ENCODE peak calls at places on chromosomes 5 and 9, in nine cellular contexts. I is thyroid gland, C is tibial nerve, E is transverse colon, A is adrenal gland, V is IMR-90, Y is ovary, M is sigmoid colon, U is esophagus squamous epithelium. B is an unnamed sample.

GRCh38 chr5:90803891-90804290 is 245.3 kb downstream of the ADGRV1 start:
- DNase-seq in M (no peak), U (no peak), Y (no peak), A (no peak), C (no peak), V (no peak), E (no peak), I (no peak), B (no peak)

GRCh38 chr9:134626576-134627416 is 14.8 kb upstream of the COL5A1 start:
- DNase-seq in E (no peak), U (no peak), V (peak; percentile 59), M (peak; percentile 50), I (no peak), C (no peak), A (peak; percentile 7), Y (peak; percentile 5), B (no peak)

GRCh38 chr9:136839229-136840139 is 2.8 kb upstream of the AJM1 start:
- DNase-seq in Y (no peak), U (no peak), V (no peak), M (no peak), E (no peak), A (no peak), I (no peak), C (no peak), B (no peak)

GRCh38 chr9:121227867-121228266 is 26.2 kb upstream of the RAB14 start:
- DNase-seq in C (no peak), I (no peak), A (no peak), M (no peak), U (no peak), V (no peak), Y (no peak), E (no peak), B (no peak)

GRCh38 chr9:134693641-134694367 is 52.2 kb downstream of the COL5A1 start:
- DNase-seq in E (no peak), Y (no peak), C (no peak), I (no peak), A (no peak), V (no peak), M (peak; percentile 56), U (no peak), B (no peak)

GRCh38 chr9:79686381-79687130 is 114.8 kb downstream of the TLE4 start:
- DNase-seq in A (peak; percentile 27), C (no peak), M (no peak), V (peak; percentile 88), U (no peak), Y (no peak), E (no peak), I (no peak), B (no peak)

GRCh38 chr9:3954228-3954949 is 345.5 kb downstream of the GLIS3 start:
- DNase-seq in Y (no peak), A (no peak), E (no peak), C (no peak), U (no peak), I (no peak), V (no peak), M (no peak), B (no peak)

GRCh38 chr9:93813687-93814560 is 141.2 kb downstream of the BARX1 start:
- DNase-seq in V (no peak), I (no peak), M (no peak), C (no peak), A (no peak), U (no peak), Y (no peak), E (peak; percentile 15), B (no peak)

GRCh38 chr5:172897691-172898512 is 61.3 kb upstream of the RPL26L1 start:
- DNase-seq in A (no peak), V (peak; percentile 97), U (no peak), E (no peak), C (no peak), Y (no peak), I (peak; percentile 49), M (no peak), B (no peak)

GRCh38 chr9:23829580-23830458 is 3.8 kb upstream of the ELAVL2 start:
- DNase-seq in C (no peak), M (no peak), V (peak; percentile 2), I (peak; percentile 30), A (no peak), E (no peak), Y (no peak), U (no peak), B (no peak)

GRCh38 chr9:34994429-34995287 is 5.1 kb downstream of the DNAJB5 start:
- DNase-seq in A (peak; percentile 43), C (no peak), U (no peak), M (no peak), E (peak; percentile 43), V (peak; percentile 49), I (peak; percentile 35), Y (no peak), B (no peak)

GRCh38 chr5:140632366-140633080 is 452 bp downstream of the CD14 start:
- DNase-seq in M (peak; percentile 81), I (peak; percentile 59), V (peak; percentile 54), Y (peak; percentile 60), C (peak; percentile 25), E (peak; percentile 63), A (peak; percentile 59), U (no peak), B (peak; percentile 71)
- H3K27ac ChIP-seq in M (peak overlapping the region; percentile 66), I (peak overlapping the region; percentile 79), V (no peak overlapping the region), Y (peak overlapping the region; percentile 61), C (peak overlapping the region; percentile 82), E (peak overlapping the region; percentile 78), A (peak overlapping the region; percentile 92), U (peak overlapping the region; percentile 76), B (no peak overlapping the region)

DNA sequence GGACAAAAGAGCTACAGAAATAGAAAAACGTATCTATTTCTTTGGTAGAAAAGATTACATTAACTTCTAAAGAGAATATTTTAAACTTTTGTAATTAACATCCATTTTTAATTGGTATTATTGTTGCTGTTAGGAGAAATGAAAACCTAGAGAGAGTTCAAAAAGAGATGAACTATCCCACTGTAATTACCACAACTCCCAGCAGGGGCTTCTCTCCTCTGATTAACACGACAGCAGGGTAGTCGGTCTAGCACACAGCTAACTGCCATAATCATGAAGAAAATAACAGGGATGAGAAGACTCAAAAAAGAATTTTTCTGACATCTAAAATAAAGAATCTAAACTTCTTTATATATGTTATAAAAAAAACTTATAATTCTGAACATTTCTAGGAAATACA is 86.2 kb upstream of the CDH9 start:
- DNase-seq in I (no peak), U (no peak), E (no peak), C (no peak), Y (no peak), M (no peak), V (peak; percentile 1), A (no peak), B (no peak)
- TF ChIP-seq CTCF in I (no peak), U (no peak), E (no peak), C (no peak), Y (no peak), M (no peak), V (peak; percentile 40), A (peak; percentile 7), B (no peak)

GRCh38 chr5:6747103-6747502 is 33.9 kb downstream of the TENT4A start:
- DNase-seq in U (no peak), M (peak; percentile 35), V (no peak), E (peak; percentile 1), C (no peak), I (no peak), Y (no peak), A (no peak), B (no peak)
- TF ChIP-seq POLR2A in U (no peak), M (no peak), V (no peak), E (no peak), C (no peak), I (no peak), Y (no peak), A (no peak), B (no peak)

GRCh38 chr9:129641751-129642585 is at the start of gene ASB6:
- DNase-seq in C (peak; percentile 97), V (peak; percentile 96), Y (peak; percentile 99), I (peak; percentile 99), U (peak; percentile 65), A (peak; percentile 98), M (peak; percentile 98), E (peak; percentile 98), B (peak; percentile 98)
- H3K27ac ChIP-seq in C (peak within 1 kb of the TSS; percentile 77), V (peak within 1 kb of the TSS; percentile 92), Y (peak within 1 kb of the TSS; percentile 66), I (peak within 1 kb of the TSS; percentile 44), U (peak within 1 kb of the TSS; percentile 92), A (peak within 1 kb of the TSS; percentile 84), M (peak within 1 kb of the TSS; percentile 83), E (peak within 1 kb of the TSS; percentile 88), B (peak within 1 kb of the TSS; percentile 85)

GRCh38 chr9:38089387-38090165 is 20.5 kb upstream of the SHB start:
- DNase-seq in U (no peak), V (no peak), A (no peak), C (no peak), M (peak; percentile 33), Y (no peak), I (no peak), E (no peak), B (no peak)
- TF ChIP-seq CTCF in U (no peak), V (no peak), A (no peak), C (no peak), M (no peak), Y (no peak), I (no peak), E (no peak), B (no peak)

DNA sequence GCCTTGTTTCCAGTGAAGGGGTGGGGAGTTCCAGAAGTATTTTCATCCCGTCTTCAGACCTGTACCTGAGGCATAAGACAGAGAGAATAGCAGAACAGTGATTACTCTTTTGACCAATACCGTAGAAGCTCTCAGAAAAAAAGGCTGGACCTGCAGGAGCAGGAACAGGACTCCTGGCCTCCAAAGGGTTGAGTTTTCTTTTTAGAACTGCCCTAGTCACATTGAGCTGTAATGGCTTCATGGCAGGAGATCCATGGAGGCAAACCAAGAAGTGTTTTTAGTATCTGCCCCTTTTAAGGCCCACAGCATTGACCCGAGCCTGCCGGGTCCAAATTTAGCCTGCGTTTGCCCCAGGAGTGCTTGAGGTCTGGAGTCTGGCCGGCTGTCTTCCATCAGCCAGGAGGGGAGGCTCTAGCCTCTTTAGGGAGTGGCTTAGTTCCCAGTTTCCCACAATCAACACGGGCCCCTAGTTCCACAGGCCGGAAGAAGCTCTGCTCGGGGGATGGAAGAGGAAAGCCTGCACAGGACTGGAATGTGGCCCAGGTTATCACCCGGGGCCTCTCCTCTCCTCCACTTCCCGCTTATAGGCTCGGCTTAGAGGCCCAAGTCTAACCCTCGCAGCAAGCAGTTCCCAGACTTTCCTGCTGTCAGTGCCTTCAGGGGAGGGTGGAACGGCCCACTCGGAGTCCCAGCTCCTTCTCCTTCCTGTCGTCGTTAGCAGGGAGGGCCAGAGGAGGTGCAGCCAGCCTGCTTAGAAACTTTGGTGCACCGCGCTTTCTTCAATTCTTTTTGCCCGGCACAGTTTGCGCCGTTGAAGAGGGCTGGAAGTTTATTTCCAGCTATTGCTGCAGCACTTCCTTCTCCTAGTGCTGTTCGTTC is 80.7 kb downstream of the C9orf152 start:
- DNase-seq in U (no peak), V (peak; percentile 89), I (peak; percentile 70), M (peak; percentile 92), Y (peak; percentile 77), C (peak; percentile 57), E (peak; percentile 42), A (peak; percentile 35), B (peak; percentile 90)
- TF ChIP-seq POLR2A in U (no peak), V (no peak), I (peak; percentile 48), M (peak; percentile 29), Y (peak; percentile 20), C (no peak), E (no peak), A (no peak), B (peak; percentile 37)

DNA sequence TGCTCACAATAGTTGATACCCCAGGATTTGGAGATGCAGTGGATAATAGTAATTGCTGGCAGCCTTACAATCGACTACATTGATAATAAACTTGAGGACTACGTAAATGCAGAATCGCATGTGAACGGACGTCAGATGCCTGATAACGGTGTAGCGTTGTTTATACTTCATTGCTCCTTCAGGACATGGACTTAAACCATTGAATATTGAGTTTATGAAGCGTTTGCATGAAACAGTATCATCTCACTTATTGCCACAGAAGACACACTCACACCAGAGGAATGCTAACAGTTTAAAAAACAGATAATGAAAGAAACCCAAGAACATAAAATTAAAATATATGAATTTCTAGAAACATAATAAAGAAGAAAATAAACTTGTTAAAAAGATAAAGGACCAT is 101.6 kb downstream of the GABBR2 start:
- DNase-seq in A (no peak), E (no peak), I (no peak), C (no peak), M (no peak), Y (no peak), V (peak; percentile 98), U (no peak), B (no peak)
- H3K27ac ChIP-seq in A (no peak overlapping the region), E (no peak overlapping the region), I (no peak overlapping the region), C (no peak overlapping the region), M (no peak overlapping the region), Y (no peak overlapping the region), V (peak overlapping the region; percentile 100), U (no peak overlapping the region), B (no peak overlapping the region)